ENCODE peak calls at places on chromosome 15, in five cellular contexts. One of them, this sample, is unnamed.

GRCh38 chr15:26767169-26767670 is 5.6 kb downstream of the GABRB3 start:
- DNase-seq in left ventricle myocardium inferior: no peak
- DNase-seq in retinal pigment epithelial cell: no peak
- DNase-seq in upper lobe of right lung: no peak
- DNase-seq in cardiac muscle cell: no peak
- DNase-seq in this sample: no peak

GRCh38 chr15:31401282-31401681 is 74.6 kb downstream of the KLF13 start:
- DNase-seq in left ventricle myocardium inferior: no peak
- DNase-seq in upper lobe of right lung: no peak
- DNase-seq in cardiac muscle cell: no peak
- DNase-seq in retinal pigment epithelial cell: no peak
- DNase-seq in this sample: no peak

GRCh38 chr15:28899061-28899738 is 13.4 kb downstream of the APBA2 start:
- DNase-seq in upper lobe of right lung: peak; percentile 40
- DNase-seq in retinal pigment epithelial cell: no peak
- DNase-seq in left ventricle myocardium inferior: no peak
- DNase-seq in cardiac muscle cell: no peak
- DNase-seq in this sample: no peak

GRCh38 chr15:31325432-31325975 is 1.1 kb upstream of the KLF13 start:
- DNase-seq in cardiac muscle cell: no peak
- DNase-seq in retinal pigment epithelial cell: no peak
- DNase-seq in left ventricle myocardium inferior: peak; percentile 88
- DNase-seq in upper lobe of right lung: peak; percentile 91
- DNase-seq in this sample: no peak

GRCh38 chr15:45522931-45523331 is 376 bp upstream of the SLC30A4 start:
- DNase-seq in upper lobe of right lung: no peak
- DNase-seq in retinal pigment epithelial cell: no peak
- DNase-seq in cardiac muscle cell: no peak
- DNase-seq in left ventricle myocardium inferior: no peak
- DNase-seq in this sample: peak; percentile 53

GRCh38 chr15:66404532-66404931 is 17.8 kb downstream of the MAP2K1 start:
- DNase-seq in left ventricle myocardium inferior: no peak
- DNase-seq in retinal pigment epithelial cell: no peak
- DNase-seq in cardiac muscle cell: no peak
- DNase-seq in upper lobe of right lung: no peak
- DNase-seq in this sample: no peak

GRCh38 chr15:27804569-27805260 is 294.4 kb downstream of the OCA2 start:
- DNase-seq in retinal pigment epithelial cell: no peak
- DNase-seq in upper lobe of right lung: no peak
- DNase-seq in left ventricle myocardium inferior: no peak
- DNase-seq in cardiac muscle cell: no peak
- DNase-seq in this sample: no peak

GRCh38 chr15:57541805-57542504 is 49.7 kb upstream of the MYZAP start:
- DNase-seq in cardiac muscle cell: peak; percentile 86
- DNase-seq in retinal pigment epithelial cell: no peak
- DNase-seq in left ventricle myocardium inferior: peak; percentile 61
- DNase-seq in upper lobe of right lung: no peak
- DNase-seq in this sample: peak; percentile 87

GRCh38 chr15:48643236-48643635 is 2.3 kb downstream of the FBN1 start:
- DNase-seq in cardiac muscle cell: peak; percentile 34
- DNase-seq in left ventricle myocardium inferior: no peak
- DNase-seq in upper lobe of right lung: no peak
- DNase-seq in retinal pigment epithelial cell: no peak
- DNase-seq in this sample: peak; percentile 63

GRCh38 chr15:100206643-100207042 is 135.1 kb downstream of the ADAMTS17 start:
- DNase-seq in upper lobe of right lung: no peak
- DNase-seq in cardiac muscle cell: no peak
- DNase-seq in left ventricle myocardium inferior: no peak
- DNase-seq in retinal pigment epithelial cell: no peak
- DNase-seq in this sample: no peak

GRCh38 chr15:38424101-38424552 is 29.8 kb upstream of the FAM98B start:
- DNase-seq in left ventricle myocardium inferior: no peak
- DNase-seq in retinal pigment epithelial cell: no peak
- DNase-seq in cardiac muscle cell: no peak
- DNase-seq in upper lobe of right lung: no peak
- DNase-seq in this sample: no peak

GRCh38 chr15:96626936-96627577 is 296.6 kb downstream of the NR2F2 start:
- DNase-seq in upper lobe of right lung: no peak
- DNase-seq in left ventricle myocardium inferior: peak; percentile 29
- DNase-seq in cardiac muscle cell: no peak
- DNase-seq in retinal pigment epithelial cell: no peak
- DNase-seq in this sample: no peak

DNA sequence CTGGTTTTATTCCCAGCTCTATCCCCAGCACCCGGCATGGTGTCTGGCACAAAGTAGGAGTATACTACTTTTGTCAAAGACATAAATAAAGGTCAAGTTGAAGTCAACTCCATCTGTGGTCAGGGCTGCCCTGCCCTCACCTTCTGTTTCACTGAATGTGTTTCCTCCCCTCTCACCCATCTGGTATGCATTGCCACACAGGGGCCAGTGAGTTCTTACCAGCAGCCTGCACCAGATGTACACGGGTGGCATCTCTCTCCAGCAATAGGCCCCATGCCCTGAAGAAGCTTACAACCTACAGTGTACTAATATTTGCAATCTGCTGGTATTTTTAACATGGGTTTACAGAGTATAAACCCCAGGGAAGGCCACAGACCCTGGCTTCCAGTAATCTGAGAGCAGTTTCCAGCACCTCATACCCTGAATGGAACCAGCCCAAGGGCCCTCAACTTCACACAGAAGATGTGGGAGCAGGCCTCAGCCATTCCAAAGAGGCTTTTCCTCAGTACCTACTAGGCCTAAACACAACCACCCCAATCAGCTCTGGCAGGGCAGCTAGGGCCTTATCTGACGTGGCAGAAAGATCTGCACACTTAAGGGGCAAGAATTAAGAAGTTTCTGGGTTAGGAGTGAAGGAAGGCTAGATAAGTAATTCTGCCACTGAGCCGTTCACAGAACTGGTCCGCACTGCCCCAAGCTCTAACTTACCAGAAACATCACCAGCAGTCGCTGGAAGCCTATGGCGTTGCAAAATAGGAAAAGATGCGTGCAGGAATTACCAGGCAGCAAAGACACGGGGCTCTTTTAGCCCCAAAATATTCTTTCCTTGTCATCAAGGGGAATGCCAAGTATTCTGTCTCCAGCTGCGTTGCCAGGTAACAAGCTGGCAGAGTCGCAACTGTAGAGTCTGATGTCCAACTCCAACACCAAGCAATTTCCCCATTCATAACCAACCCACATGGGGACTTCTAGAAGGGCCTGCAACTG is 2.1 kb downstream of the IDH2 start:
- DNase-seq in cardiac muscle cell: peak; percentile 57
- DNase-seq in left ventricle myocardium inferior: no peak
- DNase-seq in upper lobe of right lung: no peak
- DNase-seq in retinal pigment epithelial cell: no peak
- DNase-seq in this sample: peak; percentile 83
- H3K4me3 ChIP-seq in cardiac muscle cell: peak overlapping the region; percentile 92
- H3K4me3 ChIP-seq in left ventricle myocardium inferior: peak overlapping the region; percentile 99
- H3K4me3 ChIP-seq in upper lobe of right lung: peak overlapping the region; percentile 87
- H3K4me3 ChIP-seq in retinal pigment epithelial cell: no peak overlapping the region
- H3K4me3 ChIP-seq in this sample: no peak overlapping the region

GRCh38 chr15:52463638-52464037 is 65.0 kb downstream of the MYO5A start:
- DNase-seq in retinal pigment epithelial cell: no peak
- DNase-seq in cardiac muscle cell: peak; percentile 13
- DNase-seq in left ventricle myocardium inferior: no peak
- DNase-seq in upper lobe of right lung: no peak
- DNase-seq in this sample: peak; percentile 45

GRCh38 chr15:52466134-52466701 is 62.5 kb downstream of the MYO5A start:
- DNase-seq in left ventricle myocardium inferior: peak; percentile 37
- DNase-seq in cardiac muscle cell: no peak
- DNase-seq in retinal pigment epithelial cell: no peak
- DNase-seq in upper lobe of right lung: peak; percentile 67
- DNase-seq in this sample: no peak

GRCh38 chr15:52462806-52463360 is 65.8 kb downstream of the MYO5A start:
- DNase-seq in upper lobe of right lung: no peak
- DNase-seq in cardiac muscle cell: no peak
- DNase-seq in retinal pigment epithelial cell: no peak
- DNase-seq in left ventricle myocardium inferior: no peak
- DNase-seq in this sample: no peak

GRCh38 chr15:52464478-52464877 is 64.2 kb downstream of the MYO5A start:
- DNase-seq in upper lobe of right lung: no peak
- DNase-seq in retinal pigment epithelial cell: no peak
- DNase-seq in left ventricle myocardium inferior: no peak
- DNase-seq in cardiac muscle cell: no peak
- DNase-seq in this sample: no peak

GRCh38 chr15:52464040-52464439 is 64.6 kb downstream of the MYO5A start:
- DNase-seq in upper lobe of right lung: no peak
- DNase-seq in retinal pigment epithelial cell: no peak
- DNase-seq in left ventricle myocardium inferior: no peak
- DNase-seq in cardiac muscle cell: no peak
- DNase-seq in this sample: no peak
- TF ChIP-seq CTCF in upper lobe of right lung: no peak
- TF ChIP-seq CTCF in retinal pigment epithelial cell: no peak
- TF ChIP-seq CTCF in left ventricle myocardium inferior: no peak
- TF ChIP-seq CTCF in cardiac muscle cell: no peak
- TF ChIP-seq CTCF in this sample: no peak

GRCh38 chr15:73598540-73599195 is 34.5 kb downstream of the NPTN start:
- DNase-seq in retinal pigment epithelial cell: no peak
- DNase-seq in upper lobe of right lung: no peak
- DNase-seq in cardiac muscle cell: peak; percentile 64
- DNase-seq in left ventricle myocardium inferior: no peak
- DNase-seq in this sample: peak; percentile 68
- H3K4me3 ChIP-seq in retinal pigment epithelial cell: no peak overlapping the region
- H3K4me3 ChIP-seq in upper lobe of right lung: no peak overlapping the region
- H3K4me3 ChIP-seq in cardiac muscle cell: no peak overlapping the region
- H3K4me3 ChIP-seq in left ventricle myocardium inferior: no peak overlapping the region
- H3K4me3 ChIP-seq in this sample: no peak overlapping the region

GRCh38 chr15:64809649-64810498 is 15.6 kb downstream of the PIF1 start:
- DNase-seq in left ventricle myocardium inferior: peak; percentile 83
- DNase-seq in retinal pigment epithelial cell: no peak
- DNase-seq in upper lobe of right lung: peak; percentile 86
- DNase-seq in cardiac muscle cell: peak; percentile 80
- DNase-seq in this sample: peak; percentile 74
- TF ChIP-seq CTCF in left ventricle myocardium inferior: peak; percentile 92
- TF ChIP-seq CTCF in retinal pigment epithelial cell: peak; percentile 95
- TF ChIP-seq CTCF in upper lobe of right lung: peak; percentile 88
- TF ChIP-seq CTCF in cardiac muscle cell: peak; percentile 98
- TF ChIP-seq CTCF in this sample: peak; percentile 95

GRCh38 chr15:61511089-61511488 is 282.0 kb upstream of the RORA start:
- DNase-seq in upper lobe of right lung: no peak
- DNase-seq in cardiac muscle cell: no peak
- DNase-seq in left ventricle myocardium inferior: no peak
- DNase-seq in retinal pigment epithelial cell: no peak
- DNase-seq in this sample: no peak
- H3K4me3 ChIP-seq in upper lobe of right lung: no peak overlapping the region
- H3K4me3 ChIP-seq in cardiac muscle cell: no peak overlapping the region
- H3K4me3 ChIP-seq in left ventricle myocardium inferior: no peak overlapping the region
- H3K4me3 ChIP-seq in retinal pigment epithelial cell: no peak overlapping the region
- H3K4me3 ChIP-seq in this sample: no peak overlapping the region

GRCh38 chr15:25345943-25346342 is 92.9 kb downstream of the UBE3A start:
- DNase-seq in upper lobe of right lung: no peak
- DNase-seq in cardiac muscle cell: peak; percentile 52
- DNase-seq in retinal pigment epithelial cell: peak; percentile 4
- DNase-seq in left ventricle myocardium inferior: peak; percentile 63
- DNase-seq in this sample: peak; percentile 49
- TF ChIP-seq CTCF in upper lobe of right lung: no peak
- TF ChIP-seq CTCF in cardiac muscle cell: peak; percentile 36
- TF ChIP-seq CTCF in retinal pigment epithelial cell: peak; percentile 61
- TF ChIP-seq CTCF in left ventricle myocardium inferior: peak; percentile 61
- TF ChIP-seq CTCF in this sample: peak; percentile 31

DNA sequence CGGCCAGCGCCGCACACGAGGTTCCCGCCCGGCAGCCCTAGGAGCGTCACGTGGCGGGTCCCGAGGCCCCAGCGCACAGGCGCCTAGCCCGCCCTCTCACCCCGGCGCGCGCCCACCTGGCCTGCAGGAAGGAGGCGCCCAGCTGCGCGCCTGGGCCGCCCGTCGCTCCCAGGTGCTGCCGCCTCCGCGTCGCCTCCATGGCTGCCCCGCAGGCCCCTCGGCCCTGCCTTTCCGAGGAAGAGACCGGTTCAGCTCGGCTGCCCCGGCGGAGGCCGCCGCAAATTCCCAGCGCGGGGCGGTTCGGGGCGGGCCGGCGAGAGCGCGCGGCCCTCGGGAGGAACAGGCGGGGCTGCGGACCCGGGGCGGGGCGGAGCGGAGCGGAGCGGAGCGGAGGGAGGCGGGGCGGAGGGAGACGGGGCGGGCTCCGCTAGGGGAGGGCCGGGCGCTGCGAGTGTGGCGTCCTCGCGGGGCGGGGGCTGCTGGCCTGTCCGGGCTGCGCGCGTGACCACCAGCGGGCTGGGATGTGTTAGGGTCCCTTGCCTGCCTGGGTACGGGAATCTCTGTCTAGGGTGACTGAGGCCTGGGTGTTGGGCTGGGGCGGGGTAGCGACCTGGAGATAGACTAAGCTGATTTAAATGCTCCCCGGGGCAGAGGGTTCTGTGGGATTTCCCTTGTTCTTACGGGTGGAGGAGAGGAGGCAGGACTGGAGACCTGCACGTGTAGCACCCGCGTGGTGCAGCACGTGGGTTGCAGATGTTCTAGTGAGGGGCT is at the start of gene CLN6:
- DNase-seq in retinal pigment epithelial cell: peak; percentile 34
- DNase-seq in left ventricle myocardium inferior: peak; percentile 85
- DNase-seq in upper lobe of right lung: peak; percentile 94
- DNase-seq in cardiac muscle cell: peak; percentile 86
- DNase-seq in this sample: peak; percentile 74
- H3K4me3 ChIP-seq in retinal pigment epithelial cell: peak within 1 kb of the TSS; percentile 78
- H3K4me3 ChIP-seq in left ventricle myocardium inferior: peak within 1 kb of the TSS; percentile 93
- H3K4me3 ChIP-seq in upper lobe of right lung: peak within 1 kb of the TSS; percentile 90
- H3K4me3 ChIP-seq in cardiac muscle cell: peak within 1 kb of the TSS; percentile 56
- H3K4me3 ChIP-seq in this sample: peak within 1 kb of the TSS; percentile 80

DNA sequence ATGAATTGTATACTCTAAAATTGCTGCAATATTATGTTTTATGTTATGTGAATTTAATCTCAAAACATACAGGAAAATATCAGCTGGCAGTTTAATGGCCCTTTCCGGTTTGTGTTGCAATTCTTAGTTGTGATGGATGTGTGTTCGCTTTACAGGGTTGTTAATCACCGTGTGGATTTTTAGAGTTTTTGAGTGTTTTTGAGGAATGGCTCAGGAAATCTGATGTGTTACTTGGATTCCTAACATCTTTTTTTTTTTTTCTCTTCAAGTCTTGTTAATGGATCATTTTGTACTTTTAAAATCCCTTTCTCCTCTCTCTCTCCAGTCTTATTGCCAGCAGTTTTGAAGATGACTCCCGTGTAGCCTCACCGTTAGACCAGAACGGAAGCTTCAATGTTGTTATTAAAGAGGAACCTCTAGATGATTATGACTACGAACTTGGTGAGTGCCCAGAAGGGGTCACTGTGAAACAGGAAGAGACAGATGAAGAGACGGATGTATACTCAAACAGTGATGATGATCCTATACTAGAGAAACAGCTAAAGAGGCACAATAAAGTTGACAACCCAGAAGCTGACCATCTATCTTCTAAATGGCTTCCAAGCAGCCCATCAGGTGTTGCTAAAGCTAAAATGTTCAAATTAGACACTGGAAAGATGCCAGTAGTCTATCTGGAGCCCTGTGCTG is 35.7 kb downstream of the MGA start:
- DNase-seq in retinal pigment epithelial cell: no peak
- DNase-seq in cardiac muscle cell: peak; percentile 61
- DNase-seq in left ventricle myocardium inferior: no peak
- DNase-seq in upper lobe of right lung: no peak
- DNase-seq in this sample: peak; percentile 21
- TF ChIP-seq CTCF in retinal pigment epithelial cell: peak; percentile 31
- TF ChIP-seq CTCF in cardiac muscle cell: peak; percentile 43
- TF ChIP-seq CTCF in left ventricle myocardium inferior: peak; percentile 28
- TF ChIP-seq CTCF in upper lobe of right lung: peak; percentile 35
- TF ChIP-seq CTCF in this sample: no peak

This sample was measured in fibroblast of the aortic adventitia.